ENCODE peak calls at places on chromosome 15, in ten cellular contexts. F is M059J; J is endothelial cell; R is NCI-H1105; U is activated CD8-positive, alpha-beta T cell treated with anti-CD3 and anti-CD28 coated beads for 36 hours; E is Caco-2; C is progenitor cell of endocrine pancreas; P is hypothalamus; L is GM04504; K is stimulated activated CD4-positive, alpha-beta T cell treated with anti-CD3 and anti-CD28 coated beads, Interleukin-1b, Interleukin-23, amount 100 ng/mL, for 24 hours. X is an unnamed sample.

GRCh38 chr15:77784361-77785292 is 151.9 kb upstream of the LINGO1 start:
- DNase-seq in E (no peak), L (no peak), F (peak; percentile 36), K (no peak), J (peak; percentile 45), R (no peak), P (no peak), U (peak; percentile 61), C (no peak), X (no peak)

GRCh38 chr15:31328425-31328998 is 1.9 kb downstream of the KLF13 start:
- DNase-seq in P (no peak), C (no peak), R (no peak), U (peak; percentile 93), J (peak; percentile 44), E (no peak), L (no peak), F (peak; percentile 11), K (peak; percentile 50), X (no peak)

GRCh38 chr15:83379574-83379973 is 67.6 kb upstream of the SH3GL3 start:
- DNase-seq in E (no peak), L (no peak), F (peak; percentile 76), J (no peak), R (no peak), C (no peak), P (no peak), K (no peak), U (no peak), X (no peak)

GRCh38 chr15:66621491-66622467 is 56.0 kb upstream of the LCTL start:
- DNase-seq in K (no peak), L (no peak), F (no peak), P (no peak), C (no peak), J (no peak), R (no peak), E (no peak), U (no peak), X (no peak)

GRCh38 chr15:97087337-97087736 is 756.8 kb downstream of the NR2F2 start:
- DNase-seq in P (no peak), E (no peak), C (no peak), U (no peak), K (no peak), J (no peak), R (no peak), F (peak; percentile 39), L (no peak), X (no peak)

GRCh38 chr15:48177875-48178611 is at the start of gene MYEF2:
- DNase-seq in R (peak; percentile 66), C (peak; percentile 73), F (peak; percentile 85), P (peak; percentile 67), U (peak; percentile 86), J (peak; percentile 85), E (peak; percentile 85), L (peak; percentile 26), K (no peak), X (peak; percentile 90)

GRCh38 chr15:33031324-33031736 is 163.2 kb downstream of the FMN1 start:
- DNase-seq in K (no peak), J (no peak), P (no peak), E (no peak), C (no peak), U (no peak), F (peak; percentile 90), R (no peak), L (peak; percentile 38), X (no peak)

GRCh38 chr15:67836955-67837354 is 2.9 kb downstream of the RNU6-1 start:
- DNase-seq in F (no peak), P (no peak), U (no peak), C (no peak), E (no peak), J (no peak), R (no peak), K (no peak), L (no peak), X (no peak)

GRCh38 chr15:70636540-70637165 is 126.7 kb downstream of the UACA start:
- DNase-seq in F (peak; percentile 29), P (no peak), E (peak; percentile 51), K (no peak), L (no peak), R (no peak), C (no peak), J (peak; percentile 37), U (no peak), X (no peak)

GRCh38 chr15:101472033-101472432 is 17.5 kb downstream of the PCSK6 start:
- DNase-seq in F (no peak), J (no peak), C (no peak), L (no peak), E (no peak), K (no peak), U (no peak), P (no peak), R (no peak), X (no peak)

GRCh38 chr15:41937568-41937923 is 34.8 kb downstream of the EHD4 start:
- DNase-seq in E (no peak), J (no peak), P (no peak), R (no peak), C (no peak), F (no peak), U (no peak), L (no peak), K (no peak), X (no peak)